ENCODE peak calls at places on chromosomes 6 and 20, in seven cellular contexts. One of them, this sample, is unnamed.

GRCh38 chr20:50415516-50416268 is 94.5 kb upstream of the PTPN1 start:
- DNase-seq in Peyer's patch: peak; percentile 97
- DNase-seq in cardiac septum: peak; percentile 97
- DNase-seq in T-helper 2 cell: no peak
- DNase-seq in cardiac muscle cell: no peak
- DNase-seq in HS-27A: peak; percentile 34
- DNase-seq in mesendoderm: no peak
- DNase-seq in this sample: peak; percentile 53

GRCh38 chr20:37362231-37362792 is 16.4 kb downstream of the SRC start:
- DNase-seq in Peyer's patch: peak; percentile 43
- DNase-seq in mesendoderm: no peak
- DNase-seq in T-helper 2 cell: no peak
- DNase-seq in cardiac muscle cell: no peak
- DNase-seq in cardiac septum: no peak
- DNase-seq in HS-27A: no peak
- DNase-seq in this sample: no peak

GRCh38 chr20:14709439-14709838 is 372.0 kb upstream of the FLRT3 start:
- DNase-seq in T-helper 2 cell: no peak
- DNase-seq in cardiac septum: no peak
- DNase-seq in cardiac muscle cell: no peak
- DNase-seq in HS-27A: no peak
- DNase-seq in Peyer's patch: no peak
- DNase-seq in mesendoderm: no peak
- DNase-seq in this sample: no peak

GRCh38 chr6:113015249-113015648 is 668.1 kb downstream of the RFPL4B start:
- DNase-seq in T-helper 2 cell: no peak
- DNase-seq in cardiac muscle cell: no peak
- DNase-seq in Peyer's patch: no peak
- DNase-seq in mesendoderm: no peak
- DNase-seq in cardiac septum: no peak
- DNase-seq in HS-27A: no peak
- DNase-seq in this sample: no peak

GRCh38 chr20:2173186-2173585 is 71.6 kb downstream of the STK35 start:
- DNase-seq in cardiac septum: no peak
- DNase-seq in mesendoderm: no peak
- DNase-seq in Peyer's patch: no peak
- DNase-seq in cardiac muscle cell: no peak
- DNase-seq in HS-27A: no peak
- DNase-seq in T-helper 2 cell: no peak
- DNase-seq in this sample: no peak

GRCh38 chr20:34084227-34084923 is 27.7 kb downstream of the EIF2S2 start:
- DNase-seq in T-helper 2 cell: no peak
- DNase-seq in Peyer's patch: no peak
- DNase-seq in cardiac septum: no peak
- DNase-seq in mesendoderm: no peak
- DNase-seq in cardiac muscle cell: no peak
- DNase-seq in HS-27A: no peak
- DNase-seq in this sample: no peak

GRCh38 chr6:136526196-136526930 is 23.9 kb downstream of the MAP7 start:
- DNase-seq in Peyer's patch: no peak
- DNase-seq in HS-27A: no peak
- DNase-seq in cardiac muscle cell: peak; percentile 69
- DNase-seq in cardiac septum: no peak
- DNase-seq in T-helper 2 cell: no peak
- DNase-seq in mesendoderm: peak; percentile 92
- DNase-seq in this sample: peak; percentile 68

GRCh38 chr6:148128014-148128730 is 214.5 kb upstream of the SASH1 start:
- DNase-seq in HS-27A: no peak
- DNase-seq in T-helper 2 cell: no peak
- DNase-seq in cardiac septum: no peak
- DNase-seq in cardiac muscle cell: no peak
- DNase-seq in mesendoderm: no peak
- DNase-seq in Peyer's patch: no peak
- DNase-seq in this sample: no peak

GRCh38 chr6:15017251-15017650 is 228.6 kb upstream of the JARID2 start:
- DNase-seq in Peyer's patch: no peak
- DNase-seq in T-helper 2 cell: no peak
- DNase-seq in cardiac septum: no peak
- DNase-seq in mesendoderm: peak; percentile 79
- DNase-seq in cardiac muscle cell: peak; percentile 46
- DNase-seq in HS-27A: no peak
- DNase-seq in this sample: peak; percentile 19

GRCh38 chr6:46011241-46012085 is 4.2 kb downstream of the CLIC5 start:
- DNase-seq in mesendoderm: no peak
- DNase-seq in T-helper 2 cell: no peak
- DNase-seq in HS-27A: no peak
- DNase-seq in Peyer's patch: peak; percentile 87
- DNase-seq in cardiac muscle cell: no peak
- DNase-seq in cardiac septum: no peak
- DNase-seq in this sample: no peak

This sample was measured in cerebellum.